ENCODE peak calls at places on chromosomes 16 and 17, in five cellular contexts. V is Calu3; D is activated gamma-delta T cell treated with Interleukin-2 at 50 U/mL for 16 hours; Z is stimulated activated naive CD8-positive, alpha-beta T cell treated with anti-CD3 and anti-CD28 coated beads, Interleukin-15, amount 100 ng/mL, for 72 hours; I is stimulated activated CD8-positive, alpha-beta memory T cell treated with anti-CD3 and anti-CD28 coated beads, Interleukin-4, amount 100 ng/mL, for 1 hour. E is an unnamed sample.

GRCh38 chr17:27532269-27533067 is 76.2 kb downstream of the KSR1 start:
- DNase-seq in D (no peak), Z (peak), I (no peak), V (no peak), E (no peak)

GRCh38 chr17:40320771-40321501 is 12.0 kb downstream of the RARA start:
- DNase-seq in D (peak), V (no peak), Z (no peak), I (no peak), E (no peak)

GRCh38 chr17:78133971-78134898 is 3.7 kb downstream of the TMC8 start:
- DNase-seq in Z (peak), V (peak), I (peak), D (peak), E (peak)

GRCh38 chr17:16444258-16444886 is 29.0 kb downstream of the TRPV2 start:
- DNase-seq in V (no peak), Z (no peak), I (no peak), D (no peak), E (no peak)

GRCh38 chr17:12600349-12600748 is 65.3 kb upstream of the MYOCD start:
- DNase-seq in D (no peak), V (no peak), I (no peak), Z (no peak), E (no peak)

GRCh38 chr17:80625627-80626026 is 81.0 kb downstream of the RPTOR start:
- DNase-seq in V (peak), D (no peak), I (no peak), Z (no peak), E (no peak)

GRCh38 chr17:48728232-48729231 is at the start of gene HOXB13:
- DNase-seq in D (no peak), V (peak), Z (no peak), I (no peak), E (peak)

GRCh38 chr16:74083582-74083981 is 213.0 kb upstream of the PSMD7 start:
- DNase-seq in I (no peak), V (no peak), Z (no peak), D (no peak), E (no peak)

GRCh38 chr17:75736173-75736835 is 15.0 kb downstream of the ITGB4 start:
- DNase-seq in D (no peak), Z (no peak), I (no peak), V (no peak), E (no peak)

GRCh38 chr16:88454315-88455057 is 1.4 kb downstream of the ZFPM1 start:
- DNase-seq in D (peak), Z (peak), I (no peak), V (no peak), E (no peak)

GRCh38 chr17:74972107-74972972 is at the start of gene HID1:
- DNase-seq in I (peak), V (peak), D (peak), Z (peak), E (peak)

GRCh38 chr16:67726106-67727034 is 7.3 kb upstream of the GFOD2 start:
- DNase-seq in I (no peak), D (no peak), V (no peak), Z (no peak), E (no peak)

GRCh38 chr17:7714721-7715594 is 2.6 kb upstream of the DNAH2 start:
- DNase-seq in I (no peak), V (no peak), Z (no peak), D (no peak), E (no peak)

GRCh38 chr16:80788016-80788415 is 16.4 kb downstream of the CDYL2 start:
- DNase-seq in D (no peak), V (no peak), I (no peak), Z (no peak), E (no peak)

GRCh38 chr17:38890410-38890746 is 20.5 kb downstream of the LASP1 start:
- DNase-seq in I (no peak), Z (no peak), D (no peak), V (no peak), E (no peak)

GRCh38 chr16:4052801-4053662 is 63.2 kb downstream of the ADCY9 start:
- DNase-seq in D (no peak), I (no peak), V (peak), Z (no peak), E (no peak)

GRCh38 chr16:14193316-14193871 is 122.3 kb downstream of the MRTFB start:
- DNase-seq in Z (peak), I (no peak), V (no peak), D (peak), E (no peak)

GRCh38 chr17:77365584-77366186 is 224.9 kb downstream of the SEC14L1 start:
- DNase-seq in Z (peak), D (no peak), I (no peak), V (peak), E (no peak)

GRCh38 chr16:10736926-10737625 is 6.6 kb upstream of the NUBP1 start:
- DNase-seq in Z (peak), I (peak), D (peak), V (peak), E (peak)

GRCh38 chr17:45313927-45314760 is 2.7 kb downstream of the MAP3K14 start:
- DNase-seq in Z (no peak), V (no peak), D (no peak), I (no peak), E (no peak)

GRCh38 chr17:71516149-71516548 is 604.7 kb upstream of the SOX9 start:
- DNase-seq in I (no peak), Z (no peak), V (no peak), D (no peak), E (no peak)